ENCODE peak calls at places on chromosome 4, in ten cellular contexts. A, P, J, U, W, E, R, X, F and Y are unnamed samples.

GRCh38 chr4:76305971-76306881 is at the start of gene STBD1:
- DNase-seq in A (peak; percentile 48), P (peak; percentile 16), J (peak; percentile 44), U (peak; percentile 34), W (peak; percentile 40), E (peak; percentile 83), R (peak; percentile 64), X (peak; percentile 92), F (peak; percentile 73), Y (peak; percentile 67)

GRCh38 chr4:7335363-7336066 is 99.2 kb downstream of the PSAPL1 start:
- DNase-seq in A (peak; percentile 41), P (no peak), J (peak; percentile 69), U (peak; percentile 41), W (peak; percentile 8), E (peak; percentile 60), R (peak; percentile 17), X (peak; percentile 82), F (peak; percentile 38), Y (no peak)

GRCh38 chr4:169351860-169352259 is 81.1 kb upstream of the SH3RF1 start:
- DNase-seq in A (no peak), P (no peak), J (no peak), U (no peak), W (no peak), E (no peak), R (no peak), X (no peak), F (no peak), Y (peak; percentile 41)

GRCh38 chr4:34200535-34200934 is 2043.8 kb downstream of the ARAP2 start:
- DNase-seq in A (no peak), P (no peak), J (no peak), U (no peak), W (no peak), E (no peak), R (no peak), X (no peak), F (no peak), Y (no peak)

GRCh38 chr4:127995776-127996175 is 30.6 kb downstream of the ABHD18 start:
- DNase-seq in A (no peak), P (peak; percentile 36), J (peak; percentile 26), U (no peak), W (peak; percentile 14), E (peak; percentile 63), R (no peak), X (no peak), F (peak; percentile 83), Y (peak; percentile 66)

GRCh38 chr4:90357117-90357710 is 230.0 kb downstream of the CCSER1 start:
- DNase-seq in A (peak; percentile 2), P (peak; percentile 19), J (peak; percentile 3), U (peak; percentile 13), W (peak; percentile 55), E (peak; percentile 67), R (peak; percentile 14), X (no peak), F (peak; percentile 12), Y (peak; percentile 79)

GRCh38 chr4:72933029-72933428 is 136.5 kb downstream of the COX18 start:
- DNase-seq in A (no peak), P (no peak), J (no peak), U (no peak), W (no peak), E (no peak), R (no peak), X (no peak), F (no peak), Y (no peak)

GRCh38 chr4:147518846-147519767 is 38.2 kb downstream of the EDNRA start:
- DNase-seq in A (peak; percentile 44), P (peak; percentile 55), J (peak; percentile 23), U (peak; percentile 66), W (peak; percentile 33), E (peak; percentile 83), R (peak; percentile 28), X (no peak), F (peak; percentile 69), Y (peak; percentile 87)

GRCh38 chr4:13980317-13980716 is 352.8 kb upstream of the BOD1L1 start:
- DNase-seq in A (no peak), P (peak; percentile 83), J (no peak), U (no peak), W (no peak), E (peak; percentile 94), R (peak; percentile 88), X (no peak), F (peak; percentile 92), Y (peak; percentile 98)

GRCh38 chr4:94525993-94526740 is 74.4 kb downstream of the PDLIM5 start:
- DNase-seq in A (no peak), P (no peak), J (no peak), U (peak; percentile 9), W (no peak), E (peak; percentile 44), R (no peak), X (no peak), F (peak; percentile 38), Y (peak; percentile 85)

GRCh38 chr4:162852642-162853041 is 314.0 kb downstream of the NAF1 start:
- DNase-seq in A (no peak), P (no peak), J (no peak), U (no peak), W (no peak), E (no peak), R (no peak), X (no peak), F (no peak), Y (no peak)

GRCh38 chr4:95248713-95249401 is 299.9 kb downstream of the UNC5C start:
- DNase-seq in A (peak; percentile 7), P (no peak), J (no peak), U (no peak), W (no peak), E (peak; percentile 20), R (peak; percentile 46), X (no peak), F (no peak), Y (no peak)